ENCODE peak calls at places on chromosomes 13 and 19, in four cellular contexts. A is IMR-90, P is GM12878, G is K562. L is an unnamed sample.

GRCh38 chr13:97254809-97255208 is 32.7 kb downstream of the MBNL2 start:
- DNase-seq in G (no peak), P (no peak), A (peak; percentile 86), L (no peak)

GRCh38 chr19:14871619-14872230 is 14.2 kb downstream of the OR7A17 start:
- DNase-seq in A (peak; percentile 11), G (peak; percentile 21), P (peak; percentile 2), L (peak; percentile 13)

GRCh38 chr19:661427-662196 is 1.4 kb downstream of the RNF126 start:
- DNase-seq in A (no peak), G (peak; percentile 38), P (no peak), L (no peak)

GRCh38 chr19:13764101-13764807 is at the start of gene MRI1:
- DNase-seq in P (no peak), G (peak; percentile 91), A (peak; percentile 60), L (peak; percentile 70)

GRCh38 chr19:5623397-5624153 is 692 bp downstream of the SAFB start:
- DNase-seq in P (no peak), A (no peak), G (no peak), L (peak; percentile 28)

GRCh38 chr13:79549355-79550106 is 68.6 kb downstream of the NDFIP2 start:
- DNase-seq in A (peak; percentile 38), P (no peak), G (no peak), L (no peak)

GRCh38 chr19:3178973-3179738 is 587 bp downstream of the S1PR4 start:
- DNase-seq in G (no peak), P (no peak), A (no peak), L (no peak)

GRCh38 chr19:13872695-13873389 is 4.1 kb upstream of the NANOS3 start:
- DNase-seq in P (no peak), G (peak; percentile 90), A (no peak), L (peak; percentile 39)

GRCh38 chr19:39053276-39054090 is 21.1 kb upstream of the FBXO27 start:
- DNase-seq in G (no peak), A (no peak), P (no peak), L (no peak)

GRCh38 chr19:45130888-45131615 is 29.7 kb downstream of the NKPD1 start:
- DNase-seq in G (no peak), A (peak; percentile 16), P (no peak), L (peak; percentile 6)

GRCh38 chr13:33931397-33931987 is 113.5 kb downstream of the RFC3 start:
- DNase-seq in P (peak; percentile 4), A (peak; percentile 53), G (peak; percentile 6), L (peak; percentile 39)

DNA sequence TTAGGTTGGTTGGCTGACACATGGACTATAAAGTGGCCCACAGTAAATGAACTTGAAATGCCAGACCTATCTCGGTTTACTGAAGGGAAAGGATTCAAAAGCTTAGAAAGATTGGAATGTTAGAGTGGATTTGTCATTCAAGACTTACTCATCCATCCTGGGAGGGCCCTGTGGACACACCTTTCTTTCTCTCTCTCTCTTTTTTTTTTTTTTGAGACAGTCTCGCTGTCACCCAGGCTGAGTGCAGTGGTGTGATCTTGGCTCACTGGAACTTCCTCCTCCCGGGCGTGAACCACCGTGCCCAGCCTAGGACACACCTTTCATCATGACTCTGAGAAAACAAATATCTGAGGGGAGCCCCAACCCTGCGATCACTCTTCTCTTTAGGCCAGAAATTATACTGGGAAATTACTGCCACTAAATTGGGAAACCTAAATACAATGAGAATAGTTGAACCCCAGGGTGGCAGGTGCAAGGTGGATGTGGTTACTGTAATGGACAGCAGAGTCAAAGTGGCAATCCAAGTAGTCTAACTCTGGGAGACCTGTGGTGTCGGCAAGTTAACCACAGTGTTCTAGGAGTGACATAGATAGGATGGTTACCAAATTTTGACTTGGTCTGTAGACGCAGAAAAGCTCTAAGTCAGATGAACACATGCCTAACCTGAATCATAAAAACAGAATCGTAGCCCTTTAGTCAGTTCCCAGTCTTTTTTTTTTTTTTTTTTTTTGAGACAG is 47.1 kb upstream of the ZMYM5 start:
- DNase-seq in A (peak; percentile 49), P (no peak), G (no peak), L (no peak)
- H2AFZ ChIP-seq in A (no peak overlapping the region), P (no peak overlapping the region), G (no peak overlapping the region), L (no peak overlapping the region)

GRCh38 chr13:25478186-25478585 is 106.4 kb downstream of the ATP8A2 start:
- DNase-seq in A (no peak), P (no peak), G (no peak), L (no peak)
- TF ChIP-seq FOS in A (no peak), P (no peak), G (no peak), L (no peak)

DNA sequence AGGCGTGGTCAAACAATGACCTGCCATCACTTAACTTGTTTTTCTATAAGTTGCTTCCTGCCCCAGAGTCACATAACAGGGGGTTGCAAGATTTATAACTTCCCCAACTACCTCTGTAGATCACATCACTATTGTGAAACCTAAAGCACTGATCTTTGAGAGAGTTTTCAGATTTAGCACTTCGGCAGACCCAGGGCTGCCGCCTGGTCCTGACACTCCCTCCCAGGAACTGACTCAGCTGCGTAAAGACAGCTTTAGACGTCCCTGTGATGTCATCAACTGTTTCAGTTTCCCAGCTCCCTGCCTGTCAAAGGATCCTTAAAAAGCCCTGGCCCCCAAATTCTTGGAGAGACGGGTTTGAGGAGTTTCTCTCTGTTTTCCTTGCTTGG is 33.3 kb downstream of the IGFL2 start:
- DNase-seq in A (peak; percentile 28), P (no peak), G (no peak), L (no peak)
- H2AFZ ChIP-seq in A (no peak overlapping the region), P (no peak overlapping the region), G (no peak overlapping the region), L (no peak overlapping the region)

DNA sequence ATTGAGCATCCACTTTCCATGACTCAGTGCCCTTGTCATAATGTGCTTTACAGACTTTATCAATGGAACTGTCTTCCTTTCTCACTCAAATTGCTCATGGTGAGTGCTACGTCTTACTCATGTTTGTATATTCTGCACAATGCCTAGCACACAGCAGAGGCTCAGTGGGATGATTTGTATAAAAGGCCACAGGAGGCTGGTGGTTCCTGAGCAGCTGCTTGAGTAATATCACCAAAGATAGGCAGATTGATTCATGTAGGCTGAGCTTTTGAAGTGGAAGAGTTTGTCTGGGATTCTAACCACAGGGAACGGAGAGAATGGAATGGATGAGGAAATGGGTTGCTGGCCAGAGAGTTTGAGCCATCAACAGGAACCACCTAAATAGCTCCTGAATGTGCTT is 44.3 kb downstream of the SERTM1 start:
- DNase-seq in G (no peak), P (no peak), A (peak; percentile 3), L (no peak)
- TF ChIP-seq FOS in G (no peak), P (no peak), A (no peak), L (peak; percentile 34)

GRCh38 chr19:17553256-17553655 is 2.2 kb upstream of the COLGALT1 start:
- DNase-seq in G (peak; percentile 35), P (no peak), A (peak; percentile 95), L (peak; percentile 99)
- H2AFZ ChIP-seq in G (peak overlapping the region; percentile 86), P (no peak overlapping the region), A (peak overlapping the region; percentile 88), L (no peak overlapping the region)

DNA sequence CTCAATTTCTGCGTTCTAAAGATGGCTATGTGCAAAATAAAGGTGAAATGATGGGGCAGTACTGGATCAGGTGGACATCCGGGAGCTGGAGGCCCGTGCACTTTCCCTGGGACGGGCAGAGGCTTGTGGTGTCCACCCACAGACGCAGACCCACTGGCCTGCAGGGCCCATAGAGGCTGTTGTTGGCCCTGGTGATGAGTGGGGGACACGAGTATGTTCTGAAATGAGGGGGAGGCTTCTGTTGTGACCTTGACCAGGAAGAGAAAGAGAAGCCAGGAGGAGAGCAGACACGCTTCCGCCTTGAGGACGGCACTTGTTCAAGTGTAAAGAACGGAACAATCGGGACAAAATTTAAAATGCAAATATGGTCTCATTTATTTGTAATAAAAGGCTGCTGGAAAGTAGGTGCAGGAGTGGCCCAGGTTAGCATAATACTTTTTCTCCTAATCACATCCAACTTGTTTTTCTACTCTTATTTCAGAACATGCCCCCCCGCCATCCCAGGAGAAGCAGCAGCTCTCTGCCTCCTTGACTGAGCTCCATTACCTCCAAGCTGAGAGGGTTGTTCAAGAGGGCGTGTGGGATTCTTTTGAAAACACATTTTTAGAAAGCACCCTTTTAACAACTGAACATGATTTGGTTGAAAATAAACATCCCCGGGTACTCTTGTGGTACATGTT is 27.1 kb downstream of the ATP11A start:
- DNase-seq in A (no peak), P (no peak), G (no peak), L (no peak)
- TF ChIP-seq FOS in A (no peak), P (no peak), G (no peak), L (no peak)